ENCODE peak calls at places on chromosome 20, in four cellular contexts. One of them, this sample, is unnamed.

GRCh38 chr20:5821627-5822215 is 71.5 kb downstream of the SHLD1 start:
- DNase-seq in RWPE1: no peak
- DNase-seq in caudate nucleus: no peak
- DNase-seq in neural progenitor cell: no peak
- DNase-seq in this sample: peak; percentile 66

GRCh38 chr20:57389695-57390603 is 1.2 kb upstream of the RBM38 start:
- DNase-seq in neural progenitor cell: peak; percentile 48
- DNase-seq in caudate nucleus: no peak
- DNase-seq in RWPE1: no peak
- DNase-seq in this sample: no peak

GRCh38 chr20:10282930-10283556 is 64.4 kb downstream of the SNAP25 start:
- DNase-seq in RWPE1: no peak
- DNase-seq in caudate nucleus: no peak
- DNase-seq in neural progenitor cell: no peak
- DNase-seq in this sample: no peak

GRCh38 chr20:21125072-21125848 is 622 bp upstream of the KIZ start:
- DNase-seq in RWPE1: no peak
- DNase-seq in neural progenitor cell: peak; percentile 72
- DNase-seq in caudate nucleus: no peak
- DNase-seq in this sample: peak; percentile 43

GRCh38 chr20:59055302-59055701 is 12.7 kb upstream of the PRELID3B start:
- DNase-seq in caudate nucleus: no peak
- DNase-seq in neural progenitor cell: no peak
- DNase-seq in RWPE1: no peak
- DNase-seq in this sample: no peak

GRCh38 chr20:53827996-53828672 is 234.5 kb upstream of the ZNF217 start:
- DNase-seq in RWPE1: peak; percentile 75
- DNase-seq in neural progenitor cell: no peak
- DNase-seq in caudate nucleus: no peak
- DNase-seq in this sample: no peak

GRCh38 chr20:6157345-6157744 is 34.5 kb upstream of the FERMT1 start:
- DNase-seq in caudate nucleus: no peak
- DNase-seq in neural progenitor cell: no peak
- DNase-seq in RWPE1: no peak
- DNase-seq in this sample: no peak

GRCh38 chr20:14955396-14955795 is 618.0 kb upstream of the FLRT3 start:
- DNase-seq in neural progenitor cell: no peak
- DNase-seq in RWPE1: no peak
- DNase-seq in caudate nucleus: no peak
- DNase-seq in this sample: no peak

GRCh38 chr20:47063407-47063806 is 168.8 kb downstream of the EYA2 start:
- DNase-seq in caudate nucleus: no peak
- DNase-seq in neural progenitor cell: peak; percentile 14
- DNase-seq in RWPE1: no peak
- DNase-seq in this sample: peak; percentile 38

GRCh38 chr20:16308754-16309153 is 264.5 kb downstream of the KIF16B start:
- DNase-seq in neural progenitor cell: no peak
- DNase-seq in RWPE1: no peak
- DNase-seq in caudate nucleus: no peak
- DNase-seq in this sample: no peak

GRCh38 chr20:46401478-46401860 is 4.9 kb downstream of the ELMO2 start:
- DNase-seq in neural progenitor cell: no peak
- DNase-seq in RWPE1: no peak
- DNase-seq in caudate nucleus: no peak
- DNase-seq in this sample: no peak

GRCh38 chr20:33611106-33611505 is 51.0 kb upstream of the C20orf144 start:
- DNase-seq in neural progenitor cell: no peak
- DNase-seq in RWPE1: no peak
- DNase-seq in caudate nucleus: no peak
- DNase-seq in this sample: peak; percentile 68

GRCh38 chr20:8755340-8756118 is 313.4 kb upstream of the PLCB4 start:
- DNase-seq in caudate nucleus: no peak
- DNase-seq in RWPE1: no peak
- DNase-seq in neural progenitor cell: no peak
- DNase-seq in this sample: no peak

DNA sequence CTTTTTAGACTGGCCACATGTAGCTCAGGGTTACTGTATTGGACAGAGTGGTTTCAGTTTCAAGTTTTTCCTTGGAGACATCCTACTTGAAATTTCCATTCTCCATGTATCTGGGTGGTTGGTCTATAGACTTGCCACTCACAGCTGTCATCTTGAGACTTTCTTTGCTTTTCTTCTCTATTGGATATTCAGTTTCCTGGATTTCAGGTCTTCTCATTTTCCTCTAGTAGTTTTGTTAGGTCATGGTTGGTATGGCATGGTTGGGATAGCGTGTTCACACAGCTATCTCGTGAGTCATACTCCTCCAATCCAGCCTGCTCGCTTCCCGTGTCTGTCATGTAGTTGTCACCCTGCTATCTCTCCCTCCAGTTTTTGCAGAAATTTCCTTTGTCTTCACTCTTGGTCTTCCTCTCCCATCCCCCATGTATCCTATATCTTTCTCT is 48.3 kb downstream of the PTPN1 start:
- DNase-seq in RWPE1: peak; percentile 95
- DNase-seq in caudate nucleus: no peak
- DNase-seq in neural progenitor cell: no peak
- DNase-seq in this sample: no peak
- H3K27ac ChIP-seq in RWPE1: peak overlapping the region; percentile 51
- H3K27ac ChIP-seq in caudate nucleus: no peak overlapping the region
- H3K27ac ChIP-seq in neural progenitor cell: no peak overlapping the region
- H3K27ac ChIP-seq in this sample: no peak overlapping the region

GRCh38 chr20:3848565-3848964 is 1.9 kb downstream of the MAVS start:
- DNase-seq in neural progenitor cell: no peak
- DNase-seq in RWPE1: no peak
- DNase-seq in caudate nucleus: no peak
- DNase-seq in this sample: no peak
- H3K27ac ChIP-seq in neural progenitor cell: no peak overlapping the region
- H3K27ac ChIP-seq in RWPE1: peak overlapping the region; percentile 87
- H3K27ac ChIP-seq in caudate nucleus: no peak overlapping the region
- H3K27ac ChIP-seq in this sample: no peak overlapping the region

DNA sequence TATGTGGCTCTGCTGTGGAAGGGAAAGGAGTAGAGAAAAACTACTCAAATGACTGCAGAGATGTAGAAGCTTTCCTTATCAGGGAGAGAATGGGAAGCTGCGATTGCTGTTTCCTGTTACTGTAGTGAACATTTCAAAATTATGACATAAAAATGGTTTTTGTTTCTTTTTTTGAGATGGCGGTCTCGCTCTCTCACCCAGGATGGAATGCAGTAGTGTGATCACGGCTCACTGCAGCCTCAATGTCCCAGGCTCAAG is 6.1 kb upstream of the BCAS4 start:
- DNase-seq in caudate nucleus: no peak
- DNase-seq in neural progenitor cell: no peak
- DNase-seq in RWPE1: no peak
- DNase-seq in this sample: no peak
- H3K27ac ChIP-seq in caudate nucleus: no peak overlapping the region
- H3K27ac ChIP-seq in neural progenitor cell: no peak overlapping the region
- H3K27ac ChIP-seq in RWPE1: peak overlapping the region; percentile 85
- H3K27ac ChIP-seq in this sample: peak overlapping the region; percentile 4

GRCh38 chr20:44582321-44583025 is at the start of gene PKIG:
- DNase-seq in RWPE1: no peak
- DNase-seq in caudate nucleus: no peak
- DNase-seq in neural progenitor cell: peak; percentile 54
- DNase-seq in this sample: no peak
- H3K27ac ChIP-seq in RWPE1: no peak within 1 kb of the TSS
- H3K27ac ChIP-seq in caudate nucleus: no peak within 1 kb of the TSS
- H3K27ac ChIP-seq in neural progenitor cell: no peak within 1 kb of the TSS
- H3K27ac ChIP-seq in this sample: peak within 1 kb of the TSS; percentile 78

GRCh38 chr20:34680586-34680985 is 3.7 kb upstream of the PIGU start:
- DNase-seq in neural progenitor cell: no peak
- DNase-seq in caudate nucleus: no peak
- DNase-seq in RWPE1: no peak
- DNase-seq in this sample: no peak

GRCh38 chr20:34689486-34689885 is 12.6 kb upstream of the PIGU start:
- DNase-seq in RWPE1: no peak
- DNase-seq in caudate nucleus: no peak
- DNase-seq in neural progenitor cell: no peak
- DNase-seq in this sample: no peak

DNA sequence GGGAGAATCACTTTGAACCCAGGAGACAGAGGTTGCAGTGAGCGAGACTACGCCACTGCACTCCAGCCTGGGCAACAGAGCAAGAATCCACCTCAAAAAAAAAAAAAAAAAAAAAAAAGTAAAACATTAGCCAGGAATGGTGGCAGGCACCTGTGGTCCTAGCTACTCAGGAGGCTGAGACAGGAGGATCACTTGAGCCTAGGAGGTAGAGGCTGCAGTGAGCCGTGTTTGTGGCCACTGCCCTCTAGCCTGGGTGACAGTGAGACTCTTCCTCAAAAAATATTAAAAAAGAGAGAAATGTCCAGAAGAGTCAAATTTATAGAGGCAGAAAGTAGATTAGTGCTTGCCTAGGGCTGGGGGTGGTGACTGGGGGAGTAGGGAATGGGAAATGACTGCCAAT is 6.8 kb upstream of the PIGU start:
- DNase-seq in RWPE1: no peak
- DNase-seq in neural progenitor cell: no peak
- DNase-seq in caudate nucleus: no peak
- DNase-seq in this sample: no peak
- H3K27ac ChIP-seq in RWPE1: no peak overlapping the region
- H3K27ac ChIP-seq in neural progenitor cell: no peak overlapping the region
- H3K27ac ChIP-seq in caudate nucleus: no peak overlapping the region
- H3K27ac ChIP-seq in this sample: no peak overlapping the region

DNA sequence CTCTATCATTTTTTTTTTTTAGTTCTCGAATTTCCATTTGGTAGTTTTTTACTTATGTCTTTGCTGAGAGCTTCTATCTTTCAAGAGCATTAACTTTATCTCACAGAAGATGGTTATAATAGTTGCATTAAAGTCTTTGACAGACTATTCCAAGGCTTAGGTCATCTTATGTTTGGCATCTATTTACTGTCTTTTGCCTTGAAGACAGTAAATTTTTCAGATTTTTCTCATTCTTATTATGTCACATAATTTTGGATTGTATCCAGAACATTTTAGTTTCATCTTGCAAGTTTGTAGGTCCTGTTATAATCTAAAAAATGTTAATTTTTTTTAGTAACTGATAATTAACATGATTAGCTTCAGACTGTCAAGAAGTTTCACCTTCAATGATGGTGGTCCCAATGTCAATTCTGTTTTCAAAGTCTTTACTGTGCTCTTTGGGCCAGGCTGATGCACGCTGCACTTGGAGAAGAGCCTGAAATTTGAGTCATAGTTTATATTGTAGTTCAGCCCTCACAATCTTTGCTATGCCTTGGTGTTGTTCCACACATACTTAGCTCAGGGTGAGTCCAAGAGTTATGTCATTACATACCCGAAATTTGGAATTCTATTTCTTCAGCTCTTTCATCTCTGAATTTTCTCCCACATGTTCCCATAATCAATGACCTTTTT is 110.5 kb upstream of the BTBD3 start:
- DNase-seq in RWPE1: peak; percentile 61
- DNase-seq in caudate nucleus: no peak
- DNase-seq in neural progenitor cell: no peak
- DNase-seq in this sample: no peak
- H3K27ac ChIP-seq in RWPE1: no peak overlapping the region
- H3K27ac ChIP-seq in caudate nucleus: no peak overlapping the region
- H3K27ac ChIP-seq in neural progenitor cell: no peak overlapping the region
- H3K27ac ChIP-seq in this sample: no peak overlapping the region

GRCh38 chr20:45377191-45377775 is 842 bp downstream of the TP53TG5 start:
- DNase-seq in caudate nucleus: no peak
- DNase-seq in RWPE1: no peak
- DNase-seq in neural progenitor cell: no peak
- DNase-seq in this sample: peak; percentile 78

GRCh38 chr20:45374966-45375365 is 3.2 kb downstream of the TP53TG5 start:
- DNase-seq in neural progenitor cell: no peak
- DNase-seq in caudate nucleus: no peak
- DNase-seq in RWPE1: no peak
- DNase-seq in this sample: no peak

GRCh38 chr20:45374101-45374467 is 4.0 kb downstream of the TP53TG5 start:
- DNase-seq in caudate nucleus: no peak
- DNase-seq in neural progenitor cell: no peak
- DNase-seq in RWPE1: no peak
- DNase-seq in this sample: no peak

GRCh38 chr20:45373353-45374100 is 4.6 kb downstream of the TP53TG5 start:
- DNase-seq in caudate nucleus: peak; percentile 75
- DNase-seq in neural progenitor cell: peak; percentile 90
- DNase-seq in RWPE1: peak; percentile 93
- DNase-seq in this sample: peak; percentile 82

GRCh38 chr20:45378191-45378590 is at the start of gene TP53TG5:
- DNase-seq in neural progenitor cell: peak; percentile 68
- DNase-seq in RWPE1: no peak
- DNase-seq in caudate nucleus: peak; percentile 58
- DNase-seq in this sample: no peak
- H3K27ac ChIP-seq in neural progenitor cell: no peak within 1 kb of the TSS
- H3K27ac ChIP-seq in RWPE1: no peak within 1 kb of the TSS
- H3K27ac ChIP-seq in caudate nucleus: peak within 1 kb of the TSS; percentile 91
- H3K27ac ChIP-seq in this sample: peak within 1 kb of the TSS; percentile 12

DNA sequence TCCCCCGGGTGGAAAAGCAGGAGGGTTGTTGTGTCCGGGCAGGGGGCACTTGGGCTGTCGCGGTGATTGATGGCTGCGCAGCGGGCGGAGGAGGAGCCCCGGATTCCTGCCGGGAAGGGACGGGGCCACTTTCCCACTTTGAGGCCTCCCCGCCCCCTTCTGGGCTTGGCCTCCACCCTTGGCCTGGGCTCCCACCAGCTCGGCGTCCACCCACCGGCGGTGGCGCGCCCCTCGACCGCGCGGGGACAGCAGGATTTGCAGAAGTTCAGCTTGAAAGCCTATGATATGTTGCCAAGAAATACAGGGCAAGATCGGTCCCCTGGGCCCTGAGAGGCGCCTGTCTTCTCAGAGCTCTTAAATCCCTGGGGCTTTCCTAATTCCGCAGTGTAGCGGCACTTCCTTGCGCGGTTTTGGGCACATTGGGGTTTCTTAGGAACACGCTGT is 852 bp downstream of the RIN2 start:
- DNase-seq in caudate nucleus: peak; percentile 53
- DNase-seq in RWPE1: no peak
- DNase-seq in neural progenitor cell: peak; percentile 75
- DNase-seq in this sample: peak; percentile 86
- H3K27ac ChIP-seq in caudate nucleus: peak overlapping the region; percentile 82
- H3K27ac ChIP-seq in RWPE1: peak overlapping the region; percentile 92
- H3K27ac ChIP-seq in neural progenitor cell: no peak overlapping the region
- H3K27ac ChIP-seq in this sample: peak overlapping the region; percentile 97

GRCh38 chr20:61733891-61734732 is 331.6 kb downstream of the TAF4 start:
- DNase-seq in RWPE1: no peak
- DNase-seq in caudate nucleus: no peak
- DNase-seq in neural progenitor cell: peak; percentile 48
- DNase-seq in this sample: no peak
- H3K27ac ChIP-seq in RWPE1: no peak overlapping the region
- H3K27ac ChIP-seq in caudate nucleus: no peak overlapping the region
- H3K27ac ChIP-seq in neural progenitor cell: no peak overlapping the region
- H3K27ac ChIP-seq in this sample: no peak overlapping the region